ENCODE peak calls at places on chromosomes 12 and 14, in seven cellular contexts. Q, W, H, I, T, O and K are unnamed samples.

GRCh38 chr14:99173086-99173485 is 98.9 kb downstream of the BCL11B start:
- DNase-seq in H (no peak), W (no peak), I (no peak), O (no peak), T (no peak), Q (no peak), K (no peak)

GRCh38 chr14:53956427-53957201 is at the start of gene BMP4:
- DNase-seq in W (peak), I (peak), T (peak), Q (peak), H (peak), O (no peak), K (peak)

GRCh38 chr12:108313609-108314331 is 25.3 kb downstream of the CMKLR1 start:
- DNase-seq in I (no peak), O (no peak), W (no peak), Q (peak), T (no peak), H (no peak), K (no peak)

GRCh38 chr12:53755451-53756290 is 3.9 kb upstream of the CISTR start:
- DNase-seq in I (no peak), T (no peak), Q (no peak), W (no peak), H (no peak), O (no peak), K (no peak)

GRCh38 chr14:99323603-99324185 is 51.7 kb upstream of the BCL11B start:
- DNase-seq in I (no peak), O (peak), Q (peak), W (no peak), T (no peak), H (peak), K (no peak)

GRCh38 chr12:32344047-32344446 is 55.3 kb upstream of the FGD4 start:
- DNase-seq in T (no peak), I (no peak), Q (no peak), W (no peak), O (no peak), H (no peak), K (no peak)

GRCh38 chr12:74334770-74335169 is 202.9 kb upstream of the ATXN7L3B start:
- DNase-seq in T (peak), W (peak), Q (no peak), I (no peak), H (no peak), O (no peak), K (no peak)

GRCh38 chr14:80124794-80125193 is 86.5 kb downstream of the DIO2 start:
- DNase-seq in I (no peak), Q (no peak), T (no peak), O (no peak), H (no peak), W (no peak), K (no peak)

GRCh38 chr12:86712425-86712843 is 456.2 kb upstream of the MGAT4C start:
- DNase-seq in I (no peak), H (no peak), O (no peak), Q (no peak), W (peak), T (peak), K (no peak)

GRCh38 chr12:67474934-67475620 is 173.5 kb upstream of the DYRK2 start:
- DNase-seq in O (no peak), T (no peak), W (peak), H (no peak), Q (no peak), I (no peak), K (no peak)

GRCh38 chr12:68557011-68557715 is 53.5 kb upstream of the RAP1B start:
- DNase-seq in W (peak), T (peak), O (no peak), I (no peak), H (no peak), Q (no peak), K (no peak)

GRCh38 chr12:117967512-117967911 is 1.3 kb downstream of the KSR2 start:
- DNase-seq in H (no peak), Q (no peak), W (no peak), I (no peak), T (no peak), O (no peak), K (no peak)

GRCh38 chr14:44833376-44833775 is 128.4 kb downstream of the KLHL28 start:
- DNase-seq in O (no peak), T (peak), I (no peak), Q (no peak), H (no peak), W (peak), K (no peak)

GRCh38 chr14:100271247-100271939 is 32.4 kb downstream of the YY1 start:
- DNase-seq in H (peak), T (peak), I (no peak), Q (no peak), O (no peak), W (no peak), K (no peak)

GRCh38 chr14:63964063-63964462 is 111.3 kb downstream of the SYNE2 start:
- DNase-seq in Q (no peak), T (no peak), I (no peak), H (no peak), O (no peak), W (no peak), K (no peak)

GRCh38 chr12:119235352-119235751 is 56.6 kb downstream of the HSPB8 start:
- DNase-seq in W (no peak), T (no peak), H (no peak), Q (no peak), I (no peak), O (no peak), K (no peak)

GRCh38 chr14:81433378-81433777 is 33.3 kb upstream of the STON2 start:
- DNase-seq in H (no peak), T (no peak), W (no peak), O (no peak), Q (no peak), I (no peak), K (no peak)

GRCh38 chr12:127108360-127109215 is 1158.4 kb upstream of the TMEM132C start:
- DNase-seq in Q (peak), I (no peak), T (peak), O (no peak), H (peak), W (peak), K (no peak)

GRCh38 chr12:52899338-52900035 is 5.4 kb downstream of the KRT8 start:
- DNase-seq in W (no peak), H (no peak), T (no peak), I (no peak), O (no peak), Q (no peak), K (no peak)

DNA sequence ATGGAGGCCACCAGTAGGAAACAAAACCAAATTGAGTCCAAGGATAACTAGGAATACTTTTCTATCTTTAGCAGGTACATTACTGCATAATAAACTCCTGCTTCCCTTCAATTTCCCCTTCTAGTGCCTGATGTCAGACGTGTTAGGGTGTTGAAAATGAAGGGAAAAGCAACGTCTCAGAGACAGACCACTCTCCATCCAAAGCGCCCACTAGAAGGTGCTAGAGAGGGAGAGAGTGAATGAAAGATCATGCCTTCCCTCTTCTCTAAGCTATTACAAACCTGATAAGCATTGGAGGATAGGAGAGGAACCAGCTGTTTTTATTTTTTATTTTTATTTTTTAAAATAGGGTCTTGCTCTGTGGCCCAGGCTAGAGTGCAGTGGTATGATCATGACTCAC is 64.1 kb downstream of the ZNF641 start:
- DNase-seq in I (no peak), T (peak), W (no peak), Q (no peak), H (no peak), O (no peak), K (no peak)
- TF ChIP-seq CTCF in I (peak), T (peak), W (peak), Q (peak), H (no peak), O (peak), K (peak)

DNA sequence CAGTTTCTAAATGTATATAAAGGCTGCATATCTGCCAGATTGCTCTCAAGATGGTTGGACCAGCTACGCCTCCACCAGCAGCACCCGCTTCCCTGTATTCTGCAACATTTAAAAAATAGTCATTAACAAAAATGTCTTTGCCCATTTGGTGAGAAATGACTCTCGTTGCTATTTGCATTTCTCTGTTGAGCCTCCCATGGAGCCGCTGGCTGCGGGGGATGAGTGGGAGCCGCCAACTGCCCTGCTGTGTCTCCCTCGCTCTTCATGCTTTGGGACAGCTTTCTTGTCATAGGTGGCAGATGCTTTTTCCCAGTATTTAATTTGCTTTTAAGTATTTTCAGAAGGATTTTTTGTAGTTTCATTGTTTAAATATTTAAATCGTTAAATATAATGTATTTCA is 54.8 kb downstream of the DYNC1H1 start:
- DNase-seq in I (no peak), Q (no peak), O (no peak), T (no peak), H (no peak), W (no peak), K (no peak)
- TF ChIP-seq CTCF in I (no peak), Q (no peak), O (no peak), T (no peak), H (no peak), W (no peak), K (no peak)

GRCh38 chr12:109347579-109347978 is at the start of gene MYO1H:
- DNase-seq in O (no peak), I (no peak), H (no peak), T (no peak), W (no peak), Q (no peak), K (no peak)

GRCh38 chr12:109345428-109345827 is 2.3 kb upstream of the MYO1H start:
- DNase-seq in Q (no peak), I (no peak), W (no peak), H (no peak), O (no peak), T (no peak), K (no peak)

DNA sequence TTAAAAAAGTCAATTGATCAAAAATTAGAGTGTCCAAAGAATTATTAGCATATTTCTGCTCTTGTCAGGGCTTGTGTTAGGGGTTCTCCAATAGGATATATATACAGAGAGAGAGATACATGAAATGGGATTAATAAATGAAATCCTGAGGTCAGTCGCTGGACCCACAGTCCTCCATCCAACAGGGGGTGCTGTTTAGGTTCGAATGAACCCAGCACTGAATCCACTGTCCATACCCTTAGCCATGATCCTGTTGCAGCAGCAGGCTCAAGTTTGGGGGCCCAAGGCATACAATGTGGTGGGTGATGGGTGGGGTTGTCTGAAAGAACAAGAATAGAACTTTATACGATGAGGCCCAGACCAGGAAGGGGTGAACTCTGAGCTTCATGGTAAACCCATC is 780 bp upstream of the MYO1H start:
- DNase-seq in T (no peak), W (no peak), O (no peak), Q (no peak), I (no peak), H (no peak), K (no peak)
- TF ChIP-seq CTCF in T (no peak), W (no peak), O (no peak), Q (no peak), I (no peak), H (no peak), K (no peak)

DNA sequence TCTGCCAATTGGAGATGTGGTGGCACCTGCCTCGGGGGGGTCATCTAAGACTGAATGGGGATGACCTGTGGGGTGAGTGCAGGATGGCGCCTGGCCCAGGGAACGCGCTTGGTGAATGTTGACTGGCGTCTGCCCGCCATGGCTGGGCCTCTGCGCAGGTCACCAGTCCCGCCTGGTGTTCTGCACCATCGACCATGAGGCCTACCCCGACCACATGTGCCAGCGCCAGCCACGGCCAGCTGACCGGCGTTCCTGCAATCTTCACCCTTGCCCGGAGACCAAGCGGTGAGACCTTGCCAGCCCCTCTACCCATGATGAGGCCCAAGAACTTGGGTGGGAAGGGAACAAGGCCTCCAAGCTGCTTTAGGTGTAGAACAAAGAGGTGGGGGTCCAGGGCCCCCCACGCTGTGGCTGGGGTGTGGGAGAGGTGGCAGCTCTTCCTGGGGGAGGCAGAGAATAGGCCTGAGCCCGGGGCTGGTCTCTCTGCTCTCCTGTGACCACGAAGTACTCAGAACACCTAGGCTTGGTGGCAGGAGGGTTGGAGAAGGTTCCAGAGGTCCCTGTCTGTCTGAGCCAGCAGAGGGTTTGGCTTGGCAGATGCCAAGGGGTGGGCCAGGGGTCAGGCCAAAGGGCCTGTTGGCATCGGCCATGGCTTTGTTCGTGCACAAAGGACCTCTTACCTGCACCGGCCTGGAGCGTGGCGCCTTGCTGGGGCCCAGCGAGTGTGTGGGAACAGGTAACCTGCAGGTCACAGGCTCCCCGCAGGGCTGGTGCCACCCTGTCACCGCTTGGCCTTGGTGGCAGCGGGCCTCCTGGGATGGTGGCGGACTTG is 15.4 kb downstream of the PAPLN start:
- DNase-seq in T (no peak), O (no peak), H (no peak), W (no peak), Q (no peak), I (no peak), K (no peak)
- TF ChIP-seq CTCF in T (no peak), O (no peak), H (no peak), W (no peak), Q (no peak), I (no peak), K (no peak)

GRCh38 chr14:35231207-35231755 is 60.9 kb upstream of the PSMA6 start:
- DNase-seq in H (no peak), Q (no peak), T (no peak), I (no peak), W (no peak), O (no peak), K (no peak)

GRCh38 chr14:35224615-35225014 is 67.6 kb upstream of the PSMA6 start:
- DNase-seq in W (no peak), T (no peak), O (no peak), H (no peak), Q (no peak), I (no peak), K (no peak)

GRCh38 chr14:35234007-35234406 is 58.2 kb upstream of the PSMA6 start:
- DNase-seq in O (no peak), Q (no peak), H (no peak), I (no peak), T (peak), W (peak), K (no peak)

GRCh38 chr14:35229084-35229483 is 63.1 kb upstream of the PSMA6 start:
- DNase-seq in Q (no peak), W (no peak), H (no peak), I (no peak), T (no peak), O (no peak), K (no peak)

DNA sequence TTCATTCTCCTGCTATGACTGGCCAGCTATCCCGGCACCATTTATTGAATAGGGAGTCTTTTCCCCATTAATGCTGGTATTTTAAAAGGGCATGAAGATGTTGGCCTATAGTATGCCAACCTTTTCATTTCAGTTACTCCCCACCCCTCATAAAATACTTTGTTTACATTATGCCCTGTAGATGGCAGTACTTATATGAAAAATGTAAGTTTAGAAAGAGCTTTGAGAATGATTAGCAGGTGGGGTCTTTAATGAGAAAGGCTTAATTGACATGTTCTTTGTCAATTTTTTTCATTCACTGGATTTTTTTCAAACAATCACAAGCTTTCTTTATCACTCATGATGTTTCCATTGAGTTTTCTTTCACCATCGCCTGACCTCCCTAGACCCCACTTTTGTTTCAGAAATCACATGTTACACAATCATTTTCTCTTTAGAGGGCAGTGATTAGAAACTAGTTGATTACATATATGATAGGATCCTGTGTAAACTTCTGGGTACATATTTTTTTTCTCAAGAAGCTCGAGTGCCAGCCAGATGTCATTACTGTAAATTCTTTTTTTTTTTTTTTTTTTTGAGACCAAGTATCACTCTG is 62.6 kb upstream of the PSMA6 start:
- DNase-seq in I (no peak), H (no peak), W (no peak), T (peak), Q (no peak), O (no peak), K (no peak)
- TF ChIP-seq CTCF in I (no peak), H (no peak), W (no peak), T (no peak), Q (peak), O (peak), K (peak)

GRCh38 chr12:47801904-47802246 is 17.8 kb downstream of the HDAC7 start:
- DNase-seq in I (no peak), Q (no peak), W (no peak), O (no peak), T (no peak), H (no peak), K (no peak)
- TF ChIP-seq CTCF in I (no peak), Q (no peak), W (no peak), O (no peak), T (no peak), H (no peak), K (no peak)

DNA sequence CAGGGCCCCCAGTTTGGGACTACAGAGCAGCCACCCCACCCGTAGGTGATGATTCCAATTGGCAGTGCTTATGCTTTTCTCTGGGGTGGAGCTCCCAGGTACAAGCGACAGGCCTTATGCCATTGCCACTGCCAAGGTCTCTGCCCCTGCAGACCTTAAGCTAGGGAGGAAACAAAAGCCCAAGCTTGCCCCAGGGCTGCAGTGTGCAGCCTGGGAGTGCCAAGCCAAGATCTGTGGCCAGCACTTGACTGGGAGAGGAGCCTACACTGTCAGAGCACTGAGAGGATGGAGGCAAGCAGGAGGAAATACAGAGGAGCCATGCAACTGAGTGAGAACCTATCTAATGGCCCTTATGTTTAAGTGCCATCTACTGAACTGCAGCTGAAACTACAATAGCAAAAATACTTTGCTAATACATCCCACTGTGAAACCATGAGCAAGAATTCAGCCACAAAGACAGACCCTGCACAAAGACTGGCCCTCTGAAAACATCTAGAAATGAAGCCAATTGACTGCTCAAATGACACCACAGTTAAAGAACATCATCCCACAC is 17.7 kb upstream of the ASCL1 start:
- DNase-seq in Q (no peak), W (no peak), I (no peak), T (no peak), H (no peak), O (no peak), K (no peak)
- TF ChIP-seq CTCF in Q (no peak), W (no peak), I (no peak), T (no peak), H (no peak), O (no peak), K (peak)

DNA sequence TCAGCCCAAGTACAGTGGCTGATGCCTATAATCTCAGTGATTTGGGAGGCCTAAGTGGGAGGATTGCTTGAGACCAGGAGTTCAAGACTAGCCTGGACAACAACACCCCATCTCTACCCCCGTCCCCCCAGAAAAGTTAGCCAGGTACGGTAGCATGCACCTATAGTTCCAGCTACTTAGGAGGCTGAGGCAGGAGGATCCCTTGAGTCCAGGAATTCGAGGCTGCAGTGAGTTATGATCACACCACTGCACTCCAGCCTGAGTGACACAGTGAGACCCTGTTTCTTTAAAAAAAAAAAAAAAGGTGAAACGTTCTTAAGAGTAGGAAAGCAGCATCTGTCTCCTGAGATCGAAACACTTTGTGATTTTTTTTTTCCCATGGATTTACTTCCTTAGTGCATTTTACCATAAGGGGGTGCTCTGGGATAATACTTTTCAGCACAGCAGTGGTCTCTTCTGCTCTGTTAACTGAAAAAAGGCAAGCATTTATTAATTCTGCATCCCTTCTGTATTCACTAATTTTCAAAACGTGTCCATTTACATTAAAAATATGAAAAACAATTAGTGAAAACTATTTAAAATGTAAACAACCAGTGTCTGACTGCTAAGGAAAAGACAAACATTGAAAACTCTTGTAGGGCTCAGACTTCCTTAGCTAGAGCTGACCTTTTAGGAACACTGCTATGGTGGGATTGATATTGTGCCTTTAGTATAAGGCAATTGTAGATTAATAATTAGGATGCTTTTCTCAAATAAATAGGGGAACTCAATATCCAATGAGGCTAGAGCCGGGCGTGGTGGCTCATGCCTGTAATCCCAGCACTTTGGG is 31.2 kb upstream of the USP44 start:
- DNase-seq in Q (no peak), T (peak), I (no peak), O (no peak), W (peak), H (no peak), K (no peak)
- TF ChIP-seq CTCF in Q (peak), T (peak), I (peak), O (peak), W (peak), H (peak), K (peak)